ENCODE peak calls at places on chromosomes 7 and 10, in four cellular contexts. O is transverse colon, Z is GM12878, N is HCT116. V is an unnamed sample.

GRCh38 chr10:43595739-43596298 is 10.4 kb upstream of the ZNF485 start:
- DNase-seq in O (no peak), Z (peak), N (no peak), V (no peak)

GRCh38 chr10:48444266-48444665 is 137.8 kb downstream of the MAPK8 start:
- DNase-seq in O (no peak), Z (no peak), N (peak), V (no peak)

GRCh38 chr7:127618042-127618441 is at the start of gene PAX4:
- DNase-seq in O (no peak), Z (no peak), N (no peak), V (no peak)

GRCh38 chr7:55493416-55493815 is 78.9 kb downstream of the VOPP1 start:
- DNase-seq in O (no peak), Z (no peak), N (no peak), V (no peak)

GRCh38 chr10:95628786-95629185 is 27.7 kb downstream of the ALDH18A1 start:
- DNase-seq in O (peak), Z (no peak), N (no peak), V (no peak)

GRCh38 chr7:102834466-102834865 is 78.3 kb upstream of the LRRC17 start:
- DNase-seq in O (no peak), Z (no peak), N (no peak), V (no peak)

GRCh38 chr7:37198188-37198905 is 250.3 kb downstream of the ELMO1 start:
- DNase-seq in O (no peak), Z (no peak), N (no peak), V (no peak)

GRCh38 chr7:155680124-155680523 is 35.7 kb downstream of the RBM33 start:
- DNase-seq in O (no peak), Z (no peak), N (no peak), V (no peak)

GRCh38 chr10:43785252-43785651 is 136.6 kb upstream of the ZNF32 start:
- DNase-seq in O (no peak), Z (no peak), N (peak), V (no peak)

GRCh38 chr7:141785711-141786552 is 4.1 kb upstream of the TAS2R5 start:
- DNase-seq in O (no peak), Z (peak), N (peak), V (peak)

GRCh38 chr7:53311205-53311604 is 275.8 kb downstream of the POM121L12 start:
- DNase-seq in O (no peak), Z (no peak), N (no peak), V (no peak)

GRCh38 chr7:79176859-79177477 is 276.5 kb downstream of the MAGI2 start:
- DNase-seq in O (no peak), Z (no peak), N (peak), V (no peak)

GRCh38 chr7:66497346-66497745 is 131.3 kb upstream of the KCTD7 start:
- DNase-seq in O (no peak), Z (no peak), N (no peak), V (no peak)

GRCh38 chr10:100998183-100998990 is 1.2 kb upstream of the LZTS2 start:
- DNase-seq in O (peak), Z (no peak), N (no peak), V (peak)
- TF ChIP-seq POLR2A in O (no peak), Z (no peak), N (no peak), V (no peak)

GRCh38 chr10:79226391-79227245 is 120.7 kb upstream of the PPIF start:
- DNase-seq in O (no peak), Z (no peak), N (no peak), V (no peak)

GRCh38 chr10:79231908-79232307 is 115.4 kb upstream of the PPIF start:
- DNase-seq in O (no peak), Z (no peak), N (no peak), V (no peak)

GRCh38 chr10:79230563-79231249 is 116.6 kb upstream of the PPIF start:
- DNase-seq in O (no peak), Z (no peak), N (no peak), V (no peak)

GRCh38 chr10:79229830-79230562 is 117.3 kb upstream of the PPIF start:
- DNase-seq in O (no peak), Z (no peak), N (no peak), V (no peak)

GRCh38 chr10:79229081-79229541 is 118.2 kb upstream of the PPIF start:
- DNase-seq in O (no peak), Z (no peak), N (no peak), V (no peak)
- TF ChIP-seq POLR2AphosphoS5 in O (no peak), Z (no peak), N (no peak), V (no peak)

GRCh38 chr7:91759205-91759863 is 121.2 kb downstream of the MTERF1 start:
- DNase-seq in O (peak), Z (no peak), N (no peak), V (no peak)
- TF ChIP-seq POLR2A in O (no peak), Z (no peak), N (no peak), V (no peak)

DNA sequence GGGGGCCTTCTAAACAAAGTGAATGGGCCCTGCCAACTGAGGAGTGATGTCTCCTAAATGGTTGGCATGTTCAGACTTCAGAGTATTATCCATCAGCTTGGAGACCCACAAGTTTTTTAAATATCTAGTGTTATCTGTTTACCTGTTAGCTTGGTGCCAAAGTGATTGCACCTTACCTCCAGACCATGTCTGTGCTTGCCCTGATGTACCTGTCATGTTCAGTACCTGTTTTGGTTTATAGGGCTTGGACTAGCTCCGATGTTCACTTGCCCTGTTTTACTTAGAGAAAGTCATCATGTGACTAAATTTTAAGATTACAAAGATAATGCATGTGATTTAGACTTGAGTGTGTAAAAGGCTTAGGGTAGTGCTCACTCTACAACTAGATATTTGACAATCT is 67.7 kb downstream of the CNNM2 start:
- DNase-seq in O (no peak), Z (no peak), N (no peak), V (no peak)
- TF ChIP-seq POLR2AphosphoS5 in O (no peak), Z (no peak), N (no peak), V (no peak)

GRCh38 chr7:28408974-28409715 is 3.2 kb upstream of the CREB5 start:
- DNase-seq in O (peak), Z (no peak), N (peak), V (peak)
- TF ChIP-seq POLR2A in O (peak), Z (no peak), N (no peak), V (no peak)